ENCODE peak calls at places on chromosomes 12 and 14, in nine cellular contexts. E is heart left ventricle, U is GM04504, M is HCEC 1CT, D is fibroblast of pulmonary artery, I is ureter, A is HS-5, B is WTC11, V is H7. W is an unnamed sample.

GRCh38 chr12:105083551-105084105 is 630 bp downstream of the ALDH1L2 start:
- DNase-seq in B (peak), D (peak), A (peak), E (peak), U (peak), I (peak), M (peak), V (no peak), W (no peak)

GRCh38 chr14:98886982-98887381 is 385.0 kb downstream of the BCL11B start:
- DNase-seq in A (no peak), U (no peak), E (no peak), D (no peak), M (no peak), V (no peak), I (no peak), B (no peak), W (no peak)

GRCh38 chr12:88579941-88580871 is at the start of gene KITLG:
- DNase-seq in A (peak), M (peak), U (peak), I (peak), E (peak), V (peak), D (peak), B (peak), W (peak)

GRCh38 chr12:86496595-86496994 is 240.4 kb upstream of the MGAT4C start:
- DNase-seq in V (no peak), M (no peak), B (no peak), A (no peak), D (no peak), U (no peak), I (no peak), E (no peak), W (peak)

GRCh38 chr14:45051180-45051579 is 32.7 kb upstream of the PRPF39 start:
- DNase-seq in V (no peak), I (no peak), U (peak), M (peak), E (no peak), A (no peak), B (no peak), D (no peak), W (no peak)

GRCh38 chr12:108530141-108530540 is 15.1 kb downstream of the FICD start:
- DNase-seq in V (no peak), E (no peak), D (no peak), U (no peak), I (no peak), A (no peak), M (no peak), B (no peak), W (no peak)

GRCh38 chr14:34693228-34693939 is 21.0 kb downstream of the CFL2 start:
- DNase-seq in M (no peak), A (no peak), E (peak), D (no peak), I (no peak), U (no peak), B (peak), V (peak), W (peak)

GRCh38 chr12:4615667-4616066 is 33.2 kb downstream of the AKAP3 start:
- DNase-seq in V (no peak), B (no peak), M (no peak), D (no peak), I (no peak), U (no peak), A (no peak), E (no peak), W (no peak)

GRCh38 chr12:1491983-1492697 is 102.2 kb downstream of the FBXL14 start:
- DNase-seq in I (no peak), V (no peak), B (no peak), A (no peak), E (no peak), M (no peak), D (no peak), U (no peak), W (no peak)

GRCh38 chr12:70609739-70610491 is 27.3 kb downstream of the PTPRB start:
- DNase-seq in I (peak), V (peak), D (peak), A (no peak), U (no peak), M (peak), B (peak), E (peak), W (no peak)

GRCh38 chr12:126617312-126617711 is 1552.1 kb downstream of the AACS start:
- DNase-seq in V (peak), U (no peak), E (no peak), D (peak), M (no peak), I (no peak), A (no peak), B (no peak), W (no peak)

GRCh38 chr14:25046301-25046943 is 3.5 kb downstream of the STXBP6 start:
- DNase-seq in B (no peak), U (no peak), A (no peak), E (no peak), D (no peak), V (no peak), M (no peak), I (no peak), W (no peak)

GRCh38 chr14:69059658-69060648 is 80.9 kb upstream of the ACTN1 start:
- DNase-seq in V (no peak), E (peak), D (peak), M (peak), A (peak), U (peak), B (no peak), I (peak), W (no peak)

GRCh38 chr12:26473291-26473690 is 277.9 kb downstream of the SSPN start:
- DNase-seq in B (no peak), M (peak), I (no peak), V (no peak), U (peak), A (no peak), E (no peak), D (no peak), W (no peak)

GRCh38 chr12:131282292-131283080 is 328.8 kb downstream of the ADGRD1 start:
- DNase-seq in D (no peak), I (peak), U (no peak), V (no peak), E (no peak), M (no peak), B (no peak), A (no peak), W (no peak)

GRCh38 chr12:52050771-52051541 is at the start of gene NR4A1:
- DNase-seq in D (peak), I (peak), M (peak), E (peak), U (peak), V (peak), A (peak), B (peak), W (peak)

GRCh38 chr12:106275458-106275857 is 27.1 kb upstream of the TCP11L2 start:
- DNase-seq in U (no peak), V (no peak), A (no peak), I (no peak), B (no peak), M (no peak), D (no peak), E (no peak), W (no peak)

GRCh38 chr12:50715174-50715573 is 48.7 kb upstream of the ATF1 start:
- DNase-seq in V (no peak), B (no peak), U (no peak), D (no peak), I (no peak), A (no peak), E (no peak), M (no peak), W (no peak)

GRCh38 chr12:9756174-9756573 is 4.5 kb downstream of the CD69 start:
- DNase-seq in D (no peak), V (no peak), A (no peak), U (no peak), E (no peak), I (no peak), B (no peak), M (no peak), W (no peak)

GRCh38 chr14:93008381-93008780 is 85.4 kb downstream of the CHGA start:
- DNase-seq in E (no peak), M (no peak), B (no peak), V (no peak), U (no peak), D (peak), I (no peak), A (no peak), W (no peak)

GRCh38 chr14:74511966-74512365 is 18.4 kb downstream of the ISCA2 start:
- DNase-seq in M (no peak), E (peak), D (no peak), I (no peak), A (no peak), V (no peak), U (no peak), B (no peak), W (no peak)

GRCh38 chr12:128840862-128841468 is 12.3 kb upstream of the GLT1D1 start:
- DNase-seq in V (no peak), D (no peak), B (no peak), M (no peak), I (no peak), A (no peak), U (no peak), E (no peak), W (no peak)